ENCODE peak calls at places on chromosomes 11 and 22, in ten cellular contexts. One of them, this sample, is unnamed.
A peak's percentile ranks its signal among the peaks of the same experiment; 100 is the strongest.

GRCh38 chr11:20671856-20672546 is 2.6 kb downstream of the NELL1 start:
- DNase-seq in pancreas: no peak
- DNase-seq in adrenal gland: no peak
- DNase-seq in mucosa of descending colon: no peak
- DNase-seq in AG04450: no peak
- DNase-seq in tibial nerve: no peak
- DNase-seq in A549: peak; percentile 31
- DNase-seq in neural progenitor cell: peak; percentile 47
- DNase-seq in CD4-positive, alpha-beta memory T cell: no peak
- DNase-seq in trophoblast cell: no peak
- DNase-seq in this sample: no peak

GRCh38 chr11:67117667-67118058 is 1.4 kb upstream of the KDM2A start:
- DNase-seq in tibial nerve: no peak
- DNase-seq in CD4-positive, alpha-beta memory T cell: peak; percentile 62
- DNase-seq in adrenal gland: peak; percentile 12
- DNase-seq in A549: no peak
- DNase-seq in neural progenitor cell: peak; percentile 62
- DNase-seq in trophoblast cell: no peak
- DNase-seq in pancreas: peak; percentile 60
- DNase-seq in AG04450: no peak
- DNase-seq in mucosa of descending colon: peak; percentile 63
- DNase-seq in this sample: peak; percentile 67

GRCh38 chr22:23363683-23364082 is 183.4 kb downstream of the BCR start:
- DNase-seq in mucosa of descending colon: no peak
- DNase-seq in tibial nerve: no peak
- DNase-seq in neural progenitor cell: no peak
- DNase-seq in pancreas: no peak
- DNase-seq in trophoblast cell: no peak
- DNase-seq in AG04450: no peak
- DNase-seq in A549: no peak
- DNase-seq in CD4-positive, alpha-beta memory T cell: no peak
- DNase-seq in adrenal gland: no peak
- DNase-seq in this sample: no peak

GRCh38 chr11:74672956-74673895 is 58.0 kb downstream of the CHRDL2 start:
- DNase-seq in pancreas: peak; percentile 68
- DNase-seq in adrenal gland: peak; percentile 85
- DNase-seq in A549: peak; percentile 86
- DNase-seq in mucosa of descending colon: peak; percentile 51
- DNase-seq in AG04450: peak; percentile 95
- DNase-seq in neural progenitor cell: no peak
- DNase-seq in CD4-positive, alpha-beta memory T cell: no peak
- DNase-seq in trophoblast cell: peak; percentile 28
- DNase-seq in tibial nerve: no peak
- DNase-seq in this sample: no peak

GRCh38 chr22:46390652-46391301 is 55.3 kb downstream of the TRMU start:
- DNase-seq in A549: no peak
- DNase-seq in pancreas: peak; percentile 89
- DNase-seq in CD4-positive, alpha-beta memory T cell: peak; percentile 22
- DNase-seq in tibial nerve: peak; percentile 39
- DNase-seq in neural progenitor cell: peak; percentile 27
- DNase-seq in mucosa of descending colon: no peak
- DNase-seq in AG04450: peak; percentile 6
- DNase-seq in adrenal gland: peak; percentile 78
- DNase-seq in trophoblast cell: peak; percentile 58
- DNase-seq in this sample: no peak

GRCh38 chr22:33539902-33540751 is 380.1 kb downstream of the LARGE1 start:
- DNase-seq in neural progenitor cell: no peak
- DNase-seq in pancreas: peak; percentile 81
- DNase-seq in CD4-positive, alpha-beta memory T cell: no peak
- DNase-seq in tibial nerve: peak; percentile 59
- DNase-seq in AG04450: no peak
- DNase-seq in trophoblast cell: no peak
- DNase-seq in mucosa of descending colon: peak; percentile 71
- DNase-seq in A549: peak; percentile 58
- DNase-seq in adrenal gland: peak; percentile 88
- DNase-seq in this sample: peak; percentile 69

GRCh38 chr11:40885257-40885947 is 574.0 kb downstream of the LRRC4C start:
- DNase-seq in trophoblast cell: no peak
- DNase-seq in AG04450: no peak
- DNase-seq in mucosa of descending colon: no peak
- DNase-seq in CD4-positive, alpha-beta memory T cell: no peak
- DNase-seq in adrenal gland: no peak
- DNase-seq in pancreas: no peak
- DNase-seq in tibial nerve: no peak
- DNase-seq in A549: no peak
- DNase-seq in neural progenitor cell: no peak
- DNase-seq in this sample: no peak

GRCh38 chr11:115439385-115439784 is 64.8 kb downstream of the CADM1 start:
- DNase-seq in mucosa of descending colon: no peak
- DNase-seq in AG04450: peak; percentile 44
- DNase-seq in tibial nerve: no peak
- DNase-seq in adrenal gland: peak; percentile 2
- DNase-seq in pancreas: no peak
- DNase-seq in A549: no peak
- DNase-seq in neural progenitor cell: no peak
- DNase-seq in CD4-positive, alpha-beta memory T cell: no peak
- DNase-seq in trophoblast cell: no peak
- DNase-seq in this sample: no peak

GRCh38 chr22:40040927-40041326 is 46.2 kb downstream of the FAM83F start:
- DNase-seq in A549: no peak
- DNase-seq in AG04450: no peak
- DNase-seq in neural progenitor cell: no peak
- DNase-seq in mucosa of descending colon: no peak
- DNase-seq in adrenal gland: peak; percentile 51
- DNase-seq in pancreas: no peak
- DNase-seq in trophoblast cell: no peak
- DNase-seq in tibial nerve: peak; percentile 51
- DNase-seq in CD4-positive, alpha-beta memory T cell: no peak
- DNase-seq in this sample: no peak

GRCh38 chr22:18032455-18033101 is 8.2 kb upstream of the MICAL3 start:
- DNase-seq in tibial nerve: no peak
- DNase-seq in A549: no peak
- DNase-seq in CD4-positive, alpha-beta memory T cell: no peak
- DNase-seq in trophoblast cell: peak; percentile 90
- DNase-seq in pancreas: no peak
- DNase-seq in AG04450: no peak
- DNase-seq in adrenal gland: no peak
- DNase-seq in mucosa of descending colon: no peak
- DNase-seq in neural progenitor cell: peak; percentile 19
- DNase-seq in this sample: no peak

GRCh38 chr22:49212466-49212865 is 615.2 kb downstream of the BRD1 start:
- DNase-seq in AG04450: no peak
- DNase-seq in trophoblast cell: no peak
- DNase-seq in CD4-positive, alpha-beta memory T cell: no peak
- DNase-seq in neural progenitor cell: no peak
- DNase-seq in adrenal gland: no peak
- DNase-seq in A549: no peak
- DNase-seq in tibial nerve: no peak
- DNase-seq in pancreas: no peak
- DNase-seq in mucosa of descending colon: no peak
- DNase-seq in this sample: peak; percentile 31

GRCh38 chr22:37740455-37741311 is 43.8 kb downstream of the TRIOBP start:
- DNase-seq in AG04450: no peak
- DNase-seq in neural progenitor cell: no peak
- DNase-seq in tibial nerve: no peak
- DNase-seq in A549: no peak
- DNase-seq in mucosa of descending colon: no peak
- DNase-seq in adrenal gland: no peak
- DNase-seq in CD4-positive, alpha-beta memory T cell: no peak
- DNase-seq in trophoblast cell: no peak
- DNase-seq in pancreas: no peak
- DNase-seq in this sample: no peak

GRCh38 chr11:134432776-134433175 is 20.7 kb upstream of the B3GAT1 start:
- DNase-seq in adrenal gland: no peak
- DNase-seq in pancreas: no peak
- DNase-seq in trophoblast cell: no peak
- DNase-seq in neural progenitor cell: no peak
- DNase-seq in AG04450: no peak
- DNase-seq in mucosa of descending colon: no peak
- DNase-seq in CD4-positive, alpha-beta memory T cell: no peak
- DNase-seq in tibial nerve: no peak
- DNase-seq in A549: no peak
- DNase-seq in this sample: no peak

DNA sequence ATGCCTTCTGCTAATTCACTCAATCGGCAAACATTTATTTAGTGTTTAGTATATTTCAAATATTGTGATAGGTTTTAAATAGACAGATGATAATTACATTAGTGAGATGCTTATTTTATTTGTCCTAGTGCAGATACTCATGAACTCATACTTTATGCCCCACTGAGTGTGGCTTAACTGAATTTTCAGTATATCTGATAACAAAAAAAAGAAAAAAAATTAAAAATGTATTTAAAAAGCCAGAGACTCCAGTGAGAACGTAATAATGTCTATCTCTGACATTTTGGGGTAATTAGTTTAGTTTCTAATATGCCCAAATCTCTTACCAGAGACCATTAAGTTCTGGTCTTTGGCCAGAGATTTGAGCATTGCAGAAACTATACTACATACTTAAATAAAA is 332.6 kb upstream of the CHORDC1 start:
- DNase-seq in mucosa of descending colon: no peak
- DNase-seq in tibial nerve: no peak
- DNase-seq in A549: no peak
- DNase-seq in adrenal gland: no peak
- DNase-seq in trophoblast cell: no peak
- DNase-seq in neural progenitor cell: no peak
- DNase-seq in CD4-positive, alpha-beta memory T cell: no peak
- DNase-seq in AG04450: no peak
- DNase-seq in pancreas: no peak
- DNase-seq in this sample: no peak
- H3K9me3 ChIP-seq in mucosa of descending colon: peaks cover 25% of the 10 kb centered on the region
- H3K9me3 ChIP-seq in tibial nerve: peaks cover 3% of the 10 kb centered on the region
- H3K9me3 ChIP-seq in A549: no peaks in the 10 kb centered on the region
- H3K9me3 ChIP-seq in adrenal gland: peaks cover 6% of the 10 kb centered on the region
- H3K9me3 ChIP-seq in trophoblast cell: no peaks in the 10 kb centered on the region
- H3K9me3 ChIP-seq in neural progenitor cell: no peaks in the 10 kb centered on the region
- H3K9me3 ChIP-seq in CD4-positive, alpha-beta memory T cell: no peaks in the 10 kb centered on the region
- H3K9me3 ChIP-seq in AG04450: peaks cover 8% of the 10 kb centered on the region
- H3K9me3 ChIP-seq in pancreas: no peaks in the 10 kb centered on the region
- H3K9me3 ChIP-seq in this sample: no peaks in the 10 kb centered on the region

GRCh38 chr11:17428261-17428660 is 39.8 kb upstream of the KCNJ11 start:
- DNase-seq in tibial nerve: no peak
- DNase-seq in A549: no peak
- DNase-seq in CD4-positive, alpha-beta memory T cell: no peak
- DNase-seq in trophoblast cell: no peak
- DNase-seq in mucosa of descending colon: no peak
- DNase-seq in AG04450: no peak
- DNase-seq in neural progenitor cell: no peak
- DNase-seq in adrenal gland: no peak
- DNase-seq in pancreas: no peak
- DNase-seq in this sample: no peak
- H3K4me3 ChIP-seq in tibial nerve: no peak overlapping the region
- H3K4me3 ChIP-seq in A549: no peak overlapping the region
- H3K4me3 ChIP-seq in CD4-positive, alpha-beta memory T cell: no peak overlapping the region
- H3K4me3 ChIP-seq in trophoblast cell: no peak overlapping the region
- H3K4me3 ChIP-seq in mucosa of descending colon: no peak overlapping the region
- H3K4me3 ChIP-seq in AG04450: no peak overlapping the region
- H3K4me3 ChIP-seq in neural progenitor cell: no peak overlapping the region
- H3K4me3 ChIP-seq in adrenal gland: no peak overlapping the region
- H3K4me3 ChIP-seq in pancreas: no peak overlapping the region
- H3K4me3 ChIP-seq in this sample: no peak overlapping the region

DNA sequence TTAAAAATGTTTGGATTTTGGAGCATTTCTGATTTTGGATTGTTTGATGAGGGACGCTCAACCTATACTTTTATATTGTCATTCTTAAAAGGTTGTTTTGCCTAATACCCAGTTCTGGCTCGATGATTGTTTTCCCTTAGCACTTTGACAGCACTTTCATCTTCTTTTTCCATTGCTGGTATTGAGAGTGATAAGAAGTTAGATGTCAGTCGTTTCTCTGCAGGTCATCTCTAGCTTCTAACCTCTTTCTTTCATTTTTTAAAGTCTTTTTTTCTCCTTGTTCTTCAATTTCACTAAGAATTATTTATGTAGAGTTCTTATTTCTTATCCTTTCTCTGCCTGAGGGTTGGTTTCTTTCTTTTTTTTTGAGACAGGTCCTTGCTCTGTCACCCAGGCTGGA is 18.8 kb downstream of the PPP6R3 start:
- DNase-seq in trophoblast cell: no peak
- DNase-seq in adrenal gland: no peak
- DNase-seq in CD4-positive, alpha-beta memory T cell: no peak
- DNase-seq in mucosa of descending colon: no peak
- DNase-seq in neural progenitor cell: no peak
- DNase-seq in AG04450: no peak
- DNase-seq in tibial nerve: no peak
- DNase-seq in pancreas: no peak
- DNase-seq in A549: no peak
- DNase-seq in this sample: no peak
- H3K9me3 ChIP-seq in trophoblast cell: no peaks in the 10 kb centered on the region
- H3K9me3 ChIP-seq in adrenal gland: no peaks in the 10 kb centered on the region
- H3K9me3 ChIP-seq in CD4-positive, alpha-beta memory T cell: no peaks in the 10 kb centered on the region
- H3K9me3 ChIP-seq in mucosa of descending colon: no peaks in the 10 kb centered on the region
- H3K9me3 ChIP-seq in neural progenitor cell: no peaks in the 10 kb centered on the region
- H3K9me3 ChIP-seq in AG04450: peaks cover 5% of the 10 kb centered on the region
- H3K9me3 ChIP-seq in tibial nerve: no peaks in the 10 kb centered on the region
- H3K9me3 ChIP-seq in pancreas: no peaks in the 10 kb centered on the region
- H3K9me3 ChIP-seq in A549: peaks cover 8% of the 10 kb centered on the region
- H3K9me3 ChIP-seq in this sample: no peaks in the 10 kb centered on the region

GRCh38 chr11:111923951-111924350 is 5.2 kb downstream of the C11orf52 start:
- DNase-seq in neural progenitor cell: no peak
- DNase-seq in adrenal gland: no peak
- DNase-seq in trophoblast cell: peak; percentile 92
- DNase-seq in A549: no peak
- DNase-seq in pancreas: no peak
- DNase-seq in mucosa of descending colon: no peak
- DNase-seq in CD4-positive, alpha-beta memory T cell: no peak
- DNase-seq in tibial nerve: no peak
- DNase-seq in AG04450: no peak
- DNase-seq in this sample: no peak
- H3K4me3 ChIP-seq in neural progenitor cell: no peak overlapping the region
- H3K4me3 ChIP-seq in adrenal gland: no peak overlapping the region
- H3K4me3 ChIP-seq in trophoblast cell: no peak overlapping the region
- H3K4me3 ChIP-seq in A549: no peak overlapping the region
- H3K4me3 ChIP-seq in pancreas: no peak overlapping the region
- H3K4me3 ChIP-seq in mucosa of descending colon: no peak overlapping the region
- H3K4me3 ChIP-seq in CD4-positive, alpha-beta memory T cell: no peak overlapping the region
- H3K4me3 ChIP-seq in tibial nerve: no peak overlapping the region
- H3K4me3 ChIP-seq in AG04450: no peak overlapping the region
- H3K4me3 ChIP-seq in this sample: no peak overlapping the region

This sample was measured in lower lobe of right lung.